ENCODE peak calls at places on chromosomes 16 and 17, in seven cellular contexts. C, A, Q, Y, J, R and L are unnamed samples.

GRCh38 chr17:34601431-34601830 is 22.0 kb downstream of the TMEM132E start:
- DNase-seq in J (no peak), C (no peak), Y (no peak), R (no peak), A (no peak), Q (no peak), L (no peak)

GRCh38 chr17:78628547-78629435 is 51.6 kb upstream of the DNAH17 start:
- DNase-seq in J (no peak), Y (no peak), C (no peak), R (no peak), A (no peak), Q (no peak), L (no peak)

GRCh38 chr17:77233127-77233526 is 92.4 kb downstream of the SEC14L1 start:
- DNase-seq in A (no peak), Q (no peak), Y (no peak), C (no peak), J (no peak), R (no peak), L (no peak)

GRCh38 chr17:50087246-50087911 is 7.8 kb upstream of the PDK2 start:
- DNase-seq in R (peak), Y (peak), J (peak), Q (peak), C (peak), A (peak), L (peak)

GRCh38 chr17:8253801-8254200 is 4.7 kb downstream of the PFAS start:
- DNase-seq in Y (no peak), Q (no peak), R (no peak), C (peak), A (no peak), J (no peak), L (peak)

GRCh38 chr17:79838541-79839274 is 532 bp downstream of the CBX4 start:
- DNase-seq in A (no peak), R (peak), C (peak), J (peak), Q (peak), Y (peak), L (peak)

GRCh38 chr17:72987166-72987565 is 105.3 kb downstream of the SLC39A11 start:
- DNase-seq in Y (no peak), Q (no peak), J (no peak), A (no peak), R (no peak), C (no peak), L (no peak)

GRCh38 chr17:79220715-79221291 is 146.2 kb downstream of the ENGASE start:
- DNase-seq in Y (no peak), A (peak), Q (no peak), C (no peak), J (peak), R (peak), L (no peak)

GRCh38 chr17:27206447-27206846 is 87.5 kb upstream of the WSB1 start:
- DNase-seq in R (no peak), C (no peak), Y (no peak), A (no peak), J (no peak), Q (no peak), L (no peak)

GRCh38 chr16:77298638-77299360 is 99.6 kb downstream of the SYCE1L start:
- DNase-seq in Q (no peak), A (no peak), J (no peak), C (peak), R (no peak), Y (no peak), L (no peak)

GRCh38 chr16:14286381-14287230 is 215.5 kb downstream of the MRTFB start:
- DNase-seq in C (peak), Y (peak), J (no peak), R (no peak), A (no peak), Q (peak), L (no peak)

GRCh38 chr17:44829558-44830358 is at the start of gene GJC1:
- DNase-seq in A (peak), Q (no peak), Y (no peak), J (peak), C (no peak), R (no peak), L (no peak)